ENCODE peak calls at places on chromosomes 7 and 10, in five cellular contexts. T is stimulated activated CD8-positive, alpha-beta memory T cell treated with anti-CD3 and anti-CD28 coated beads, Interleukin-12 subunit alpha, Interleukin-12 subunit beta, amount 100 ng/mL, for 4 hours; Z is mesothelial cell of epicardium; J is T-helper 2 cell; E is uterus. Q is an unnamed sample.

GRCh38 chr10:130558778-130559177 is 422.6 kb downstream of the GLRX3 start:
- DNase-seq in J (no peak), T (no peak), E (no peak), Z (no peak), Q (no peak)

GRCh38 chr10:70378122-70378521 is 4.3 kb downstream of the LRRC20 start:
- DNase-seq in J (no peak), T (no peak), E (peak; percentile 39), Z (no peak), Q (no peak)

GRCh38 chr7:151113344-151114150 is 27.3 kb downstream of the AGAP3 start:
- DNase-seq in E (no peak), Z (peak; percentile 49), T (no peak), J (no peak), Q (no peak)

GRCh38 chr10:24762966-24763623 is 39.4 kb upstream of the ARHGAP21 start:
- DNase-seq in J (no peak), E (no peak), T (no peak), Z (no peak), Q (no peak)

GRCh38 chr7:29684787-29685650 is 121.3 kb upstream of the WIPF3 start:
- DNase-seq in T (peak; percentile 23), J (peak; percentile 2), Z (peak; percentile 79), E (peak; percentile 75), Q (peak; percentile 9)

GRCh38 chr10:100507357-100507732 is 12.3 kb downstream of the SEC31B start:
- DNase-seq in J (no peak), E (no peak), Z (no peak), T (no peak), Q (no peak)

GRCh38 chr7:104922187-104923009 is 91.6 kb upstream of the KMT2E start:
- DNase-seq in T (no peak), J (no peak), Z (no peak), E (no peak), Q (no peak)

GRCh38 chr7:2157473-2158279 is 75.1 kb downstream of the MAD1L1 start:
- DNase-seq in T (no peak), Z (no peak), J (no peak), E (peak; percentile 75), Q (no peak)

GRCh38 chr7:23471090-23471859 is 984 bp upstream of the IGF2BP3 start:
- DNase-seq in J (no peak), E (no peak), Z (peak; percentile 85), T (no peak), Q (peak; percentile 6)

GRCh38 chr7:100895956-100896742 is 461 bp upstream of the ACHE start:
- DNase-seq in T (no peak), J (no peak), Z (no peak), E (no peak), Q (peak; percentile 16)

Q was measured in effector CD4-positive, alpha-beta T cell.